ENCODE peak calls at places on chromosomes 11 and 22, in five cellular contexts. V is PC-9, Q is fibroblast of lung, K is GM23338, X is H1. D is an unnamed sample. For H4K20me1, the result is how much of the 10 kb centered on the place peaks cover.

GRCh38 chr11:77121876-77122575 is 6.0 kb upstream of the MYO7A start:
- DNase-seq in V (no peak), Q (no peak), K (no peak), X (no peak), D (no peak)

GRCh38 chr22:24474221-24474620 is 20.9 kb upstream of the UPB1 start:
- DNase-seq in V (peak), Q (peak), K (no peak), X (no peak), D (peak)

GRCh38 chr22:46748948-46749681 is 11.1 kb upstream of the CERK start:
- DNase-seq in V (peak), Q (peak), K (no peak), X (no peak), D (peak)

GRCh38 chr11:61552108-61552635 is 28.7 kb downstream of the SYT7 start:
- DNase-seq in V (no peak), Q (no peak), K (no peak), X (no peak), D (no peak)

GRCh38 chr11:69055598-69056516 is 7.1 kb downstream of the TPCN2 start:
- DNase-seq in V (no peak), Q (no peak), K (no peak), X (no peak), D (no peak)

GRCh38 chr11:17550455-17551346 is 3.6 kb downstream of the OTOG start:
- DNase-seq in V (no peak), Q (no peak), K (no peak), X (no peak), D (no peak)

GRCh38 chr11:35142481-35143207 is 3.7 kb downstream of the CD44 start:
- DNase-seq in V (peak), Q (peak), K (peak), X (no peak), D (peak)

GRCh38 chr11:22340803-22341581 is 2.8 kb downstream of the SLC17A6 start:
- DNase-seq in V (no peak), Q (no peak), K (peak), X (peak), D (no peak)

GRCh38 chr11:11076276-11076675 is 218.4 kb upstream of the ZBED5 start:
- DNase-seq in V (no peak), Q (no peak), K (no peak), X (no peak), D (no peak)

GRCh38 chr11:72786305-72787261 is 7.3 kb downstream of the STARD10 start:
- DNase-seq in V (peak), Q (no peak), K (no peak), X (no peak), D (peak)

GRCh38 chr22:24952837-24953293 is 349 bp downstream of the KIAA1671 start:
- DNase-seq in V (peak), Q (peak), K (peak), X (peak), D (peak)

GRCh38 chr11:72037554-72038311 is 39.0 kb downstream of the IL18BP start:
- DNase-seq in V (no peak), Q (no peak), K (no peak), X (no peak), D (no peak)

GRCh38 chr11:90168571-90168970 is 34.1 kb downstream of the NAALAD2 start:
- DNase-seq in V (no peak), Q (no peak), K (no peak), X (no peak), D (no peak)

GRCh38 chr11:20351151-20351550 is 12.4 kb upstream of the HTATIP2 start:
- DNase-seq in V (no peak), Q (no peak), K (no peak), X (no peak), D (no peak)

GRCh38 chr22:38453065-38453672 is 1.8 kb downstream of the KCNJ4 start:
- DNase-seq in V (no peak), Q (no peak), K (no peak), X (no peak), D (no peak)

GRCh38 chr11:46361283-46362145 is 14.3 kb downstream of the DGKZ start:
- DNase-seq in V (no peak), Q (peak), K (no peak), X (no peak), D (no peak)

GRCh38 chr22:29503811-29504372 is 23.9 kb downstream of the NEFH start:
- DNase-seq in V (no peak), Q (peak), K (no peak), X (no peak), D (peak)

GRCh38 chr11:65853249-65853979 is 4.6 kb downstream of the CFL1 start:
- DNase-seq in V (no peak), Q (no peak), K (peak), X (no peak), D (no peak)

GRCh38 chr11:95443386-95443785 is 212.4 kb upstream of the SESN3 start:
- DNase-seq in V (no peak), Q (no peak), K (no peak), X (no peak), D (no peak)

GRCh38 chr11:115608976-115609375 is 104.8 kb upstream of the CADM1 start:
- DNase-seq in V (no peak), Q (no peak), K (no peak), X (no peak), D (no peak)

GRCh38 chr11:69918938-69919650 is 99.9 kb upstream of the FGF3 start:
- DNase-seq in V (peak), Q (peak), K (peak), X (peak), D (peak)

GRCh38 chr22:29040385-29041275 is 21.0 kb downstream of the C22orf31 start:
- DNase-seq in V (peak), Q (peak), K (peak), X (no peak), D (peak)

GRCh38 chr11:45725121-45725520 is 59.7 kb upstream of the CHST1 start:
- DNase-seq in V (peak), Q (no peak), K (no peak), X (no peak), D (no peak)

GRCh38 chr11:117143390-117143789 is 697 bp upstream of the PAFAH1B2 start:
- DNase-seq in V (no peak), Q (peak), K (peak), X (no peak), D (peak)

GRCh38 chr11:84390441-84391078 is 1104.4 kb upstream of the CCDC90B start:
- DNase-seq in V (peak), Q (peak), K (peak), X (no peak), D (peak)

GRCh38 chr11:98952110-98952509 is 68.6 kb upstream of the CNTN5 start:
- DNase-seq in V (no peak), Q (no peak), K (no peak), X (no peak), D (no peak)

GRCh38 chr22:42061041-42061440 is 9.6 kb downstream of the NAGA start:
- DNase-seq in V (no peak), Q (no peak), K (no peak), X (peak), D (no peak)

GRCh38 chr11:27330633-27331270 is 32.3 kb downstream of the CCDC34 start:
- DNase-seq in V (no peak), Q (no peak), K (no peak), X (no peak), D (no peak)

GRCh38 chr11:120400564-120401364 is 64.6 kb downstream of the ARHGEF12 start:
- DNase-seq in V (peak), Q (peak), K (no peak), X (no peak), D (peak)

GRCh38 chr11:120401506-120401905 is 65.3 kb downstream of the ARHGEF12 start:
- DNase-seq in V (no peak), Q (peak), K (no peak), X (no peak), D (no peak)

GRCh38 chr11:120395778-120396177 is 59.6 kb downstream of the ARHGEF12 start:
- DNase-seq in V (no peak), Q (no peak), K (no peak), X (no peak), D (no peak)

GRCh38 chr11:120398184-120398583 is 62.0 kb downstream of the ARHGEF12 start:
- DNase-seq in V (no peak), Q (peak), K (peak), X (no peak), D (no peak)

GRCh38 chr11:120399312-120399711 is 63.1 kb downstream of the ARHGEF12 start:
- DNase-seq in V (no peak), Q (peak), K (no peak), X (no peak), D (no peak)
- H4K20me1 ChIP-seq in V (under half), Q (under half), K (under half), X (under half), D (under half)

GRCh38 chr11:59614277-59615131 is 1.1 kb downstream of the OSBP start:
- DNase-seq in V (no peak), Q (no peak), K (no peak), X (no peak), D (peak)

GRCh38 chr11:59615132-59615636 is 390 bp downstream of the OSBP start:
- DNase-seq in V (peak), Q (peak), K (peak), X (peak), D (peak)

GRCh38 chr11:59610289-59610688 is 5.3 kb downstream of the OSBP start:
- DNase-seq in V (no peak), Q (no peak), K (no peak), X (no peak), D (no peak)

GRCh38 chr11:59615637-59616395 is at the start of gene OSBP:
- DNase-seq in V (peak), Q (peak), K (peak), X (peak), D (peak)

DNA sequence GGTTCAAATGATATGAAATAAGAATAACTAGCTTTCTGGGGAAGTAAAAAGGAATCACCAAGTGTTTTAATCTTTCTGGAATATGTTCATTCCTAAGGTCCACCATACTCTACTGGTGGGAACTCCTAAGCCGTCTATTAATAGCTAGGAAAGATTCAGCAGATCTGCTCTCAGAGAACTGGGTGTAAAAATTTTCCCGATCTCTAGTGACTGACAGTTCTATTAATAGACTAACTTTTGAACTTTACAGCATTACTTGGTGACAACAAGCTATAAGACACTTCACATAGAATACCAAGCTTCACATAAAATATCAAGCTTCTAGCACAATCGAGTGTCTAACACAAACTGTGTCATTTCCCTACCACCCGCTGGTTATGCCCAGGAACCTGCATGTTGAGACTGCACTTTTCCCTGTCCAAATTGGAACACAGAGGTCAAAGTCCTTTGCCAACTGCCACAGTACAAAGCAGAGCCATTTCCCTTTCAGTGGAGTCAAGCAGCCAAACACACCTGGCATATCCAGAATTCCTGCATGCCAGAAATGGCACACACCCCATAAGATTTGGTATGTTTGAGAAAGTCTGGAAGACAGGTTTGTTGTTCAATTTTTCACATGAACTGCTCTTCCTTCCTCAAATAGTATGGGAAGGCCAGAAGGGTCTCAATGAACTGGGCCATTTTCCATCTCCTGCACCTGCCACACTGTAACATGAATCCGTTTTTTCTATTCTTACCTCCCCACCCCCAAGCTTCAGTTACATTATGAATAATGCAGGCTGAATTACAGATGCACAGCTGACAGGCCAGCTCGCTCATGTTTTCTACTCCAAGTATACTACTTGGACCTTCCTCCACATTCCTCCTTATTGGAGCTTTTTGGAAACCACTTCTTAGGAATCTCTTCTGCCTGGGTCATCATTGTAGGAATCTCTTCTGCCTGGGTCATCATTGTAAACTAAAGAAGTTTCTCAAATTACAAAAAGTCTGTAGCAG is 3.7 kb downstream of the OSBP start:
- DNase-seq in V (no peak), Q (peak), K (no peak), X (no peak), D (peak)
- H4K20me1 ChIP-seq in V (half or more), Q (under half), K (under half), X (under half), D (under half)

GRCh38 chr22:20542736-20543135 is 35.3 kb downstream of the MED15 start:
- DNase-seq in V (no peak), Q (no peak), K (no peak), X (no peak), D (no peak)

GRCh38 chr22:20547029-20547428 is 39.6 kb downstream of the MED15 start:
- DNase-seq in V (no peak), Q (no peak), K (no peak), X (no peak), D (no peak)

GRCh38 chr22:20546541-20546950 is 39.1 kb downstream of the MED15 start:
- DNase-seq in V (no peak), Q (no peak), K (no peak), X (no peak), D (no peak)

GRCh38 chr22:20548806-20549205 is 41.4 kb downstream of the MED15 start:
- DNase-seq in V (no peak), Q (no peak), K (no peak), X (no peak), D (no peak)

GRCh38 chr22:20545681-20546521 is 38.5 kb downstream of the MED15 start:
- DNase-seq in V (no peak), Q (no peak), K (no peak), X (no peak), D (no peak)
- H4K20me1 ChIP-seq in V (under half), Q (under half), K (under half), X (under half), D (under half)

GRCh38 chr11:43366597-43367121 is 7.9 kb downstream of the TTC17 start:
- DNase-seq in V (no peak), Q (peak), K (no peak), X (no peak), D (no peak)
- H4K20me1 ChIP-seq in V (half or more), Q (under half), K (under half), X (under half), D (under half)

GRCh38 chr11:67254768-67255167 is 11.5 kb upstream of the GRK2 start:
- DNase-seq in V (no peak), Q (no peak), K (no peak), X (no peak), D (no peak)
- H4K20me1 ChIP-seq in V (under half), Q (under half), K (under half), X (under half), D (under half)

GRCh38 chr22:20847318-20847822 is 11.2 kb downstream of the PI4KA start:
- DNase-seq in V (no peak), Q (no peak), K (no peak), X (no peak), D (no peak)
- H4K20me1 ChIP-seq in V (under half), Q (under half), K (under half), X (under half), D (under half)

GRCh38 chr11:86803641-86804040 is 3.3 kb downstream of the PRSS23 start:
- DNase-seq in V (no peak), Q (no peak), K (no peak), X (no peak), D (peak)
- H4K20me1 ChIP-seq in V (under half), Q (under half), K (under half), X (under half), D (under half)

DNA sequence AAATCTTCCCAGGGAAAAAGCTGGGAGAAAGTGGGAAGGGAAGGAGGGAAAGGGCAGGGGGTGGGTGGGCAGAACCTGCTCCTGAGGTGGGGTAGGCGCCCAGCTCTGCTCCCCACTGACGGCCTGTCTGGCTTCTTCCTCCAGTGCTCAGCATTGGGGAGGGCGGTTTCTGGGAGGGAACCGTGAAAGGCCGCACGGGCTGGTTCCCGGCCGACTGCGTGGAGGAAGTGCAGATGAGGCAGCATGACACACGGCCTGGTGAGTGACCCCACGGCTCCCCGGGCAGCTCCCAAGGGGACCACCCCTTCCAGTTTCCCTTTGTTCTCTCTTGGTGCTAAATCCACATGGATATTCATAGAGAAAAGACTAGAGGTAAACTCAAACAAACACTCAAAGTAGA is 25.9 kb downstream of the SHANK3 start:
- DNase-seq in V (no peak), Q (no peak), K (no peak), X (no peak), D (no peak)
- H4K20me1 ChIP-seq in V (under half), Q (under half), K (under half), X (under half), D (under half)

DNA sequence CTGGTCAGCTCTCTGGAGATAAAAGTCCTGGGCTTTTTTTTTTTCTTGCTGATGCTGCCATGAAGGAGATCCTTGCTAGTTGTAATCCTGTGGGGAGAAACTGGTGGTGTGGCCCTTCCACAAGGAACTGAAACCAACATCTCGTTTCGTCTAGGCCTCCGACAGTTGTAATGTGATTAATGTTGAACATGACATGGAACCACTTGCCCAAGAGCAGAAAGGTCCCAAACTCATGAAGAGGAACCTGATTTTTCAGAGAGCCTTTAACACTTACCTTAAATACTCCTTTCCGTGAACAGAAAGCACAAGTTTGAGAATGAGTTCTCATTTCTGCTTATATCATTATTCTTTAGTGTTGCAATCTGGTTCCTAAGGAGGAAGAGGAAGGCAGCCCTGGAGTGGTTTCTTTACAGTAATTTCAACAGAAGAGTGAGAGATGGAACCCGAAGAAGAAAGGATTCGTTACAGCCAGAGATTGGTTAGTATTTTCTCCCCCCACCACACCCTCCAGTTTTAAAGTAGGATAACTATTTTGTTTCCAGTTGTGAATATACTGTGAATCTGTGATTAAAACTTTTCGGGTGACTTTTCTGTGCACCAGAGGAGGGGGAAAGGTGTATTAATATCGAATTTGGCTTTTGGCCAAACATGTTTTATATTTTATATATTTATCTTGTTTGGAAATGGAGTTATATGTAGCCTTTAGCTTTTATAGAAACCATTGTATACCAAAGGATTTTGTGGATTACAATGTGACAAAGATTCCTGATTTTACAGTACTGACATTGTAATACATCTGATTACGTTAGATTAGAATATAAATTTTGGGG is 2.0 kb downstream of the KDM2A start:
- DNase-seq in V (peak), Q (peak), K (no peak), X (no peak), D (peak)
- H4K20me1 ChIP-seq in V (under half), Q (under half), K (under half), X (under half), D (under half)